ENCODE peak calls at places on chromosomes 1 and 21, in seven cellular contexts. E is Calu3, A is mammary epithelial cell, U is brain microvascular endothelial cell, D is neural crest cell, T is GM12864, Y is foreskin fibroblast. Q is an unnamed sample.

GRCh38 chr1:147236959-147237791 is 5.3 kb upstream of the CHD1L start:
- DNase-seq in E (peak), A (peak), U (no peak), D (no peak), T (no peak), Y (peak), Q (no peak)

GRCh38 chr1:164885311-164885710 is 326.3 kb downstream of the PBX1 start:
- DNase-seq in E (no peak), A (no peak), U (no peak), D (no peak), T (no peak), Y (no peak), Q (no peak)

GRCh38 chr1:154329551-154330131 is 4.3 kb downstream of the ATP8B2 start:
- DNase-seq in E (no peak), A (no peak), U (no peak), D (no peak), T (no peak), Y (peak), Q (no peak)

GRCh38 chr1:68322837-68323687 is 90.7 kb upstream of the WLS start:
- DNase-seq in E (no peak), A (peak), U (no peak), D (no peak), T (no peak), Y (peak), Q (no peak)

GRCh38 chr21:37587203-37587602 is 220.6 kb downstream of the DYRK1A start:
- DNase-seq in E (no peak), A (no peak), U (no peak), D (no peak), T (no peak), Y (no peak), Q (no peak)

GRCh38 chr1:113394863-113395259 is 4.5 kb downstream of the MAGI3 start:
- DNase-seq in E (no peak), A (no peak), U (no peak), D (no peak), T (no peak), Y (no peak), Q (no peak)

GRCh38 chr1:78483903-78484302 is 6.9 kb upstream of the PTGFR start:
- DNase-seq in E (no peak), A (no peak), U (peak), D (no peak), T (no peak), Y (peak), Q (no peak)

GRCh38 chr1:212302745-212303383 is 17.7 kb downstream of the PPP2R5A start:
- DNase-seq in E (no peak), A (no peak), U (peak), D (no peak), T (no peak), Y (peak), Q (no peak)

GRCh38 chr1:180268556-180269044 is 38.5 kb downstream of the LHX4 start:
- DNase-seq in E (no peak), A (no peak), U (no peak), D (no peak), T (no peak), Y (no peak), Q (no peak)

GRCh38 chr1:39081266-39082139 is 55.4 kb downstream of the NDUFS5 start:
- DNase-seq in E (peak), A (no peak), U (no peak), D (peak), T (no peak), Y (peak), Q (peak)

GRCh38 chr1:58401991-58402390 is 144.5 kb downstream of the OMA1 start:
- DNase-seq in E (no peak), A (no peak), U (no peak), D (no peak), T (no peak), Y (peak), Q (no peak)

GRCh38 chr1:155889566-155889965 is 21.6 kb downstream of the RIT1 start:
- DNase-seq in E (no peak), A (no peak), U (peak), D (no peak), T (no peak), Y (peak), Q (no peak)

GRCh38 chr1:223180803-223181321 is 37.8 kb upstream of the TLR5 start:
- DNase-seq in E (peak), A (peak), U (no peak), D (no peak), T (no peak), Y (peak), Q (no peak)

GRCh38 chr1:19374402-19374801 is 62.3 kb downstream of the SLC66A1 start:
- DNase-seq in E (no peak), A (no peak), U (no peak), D (peak), T (no peak), Y (no peak), Q (no peak)

GRCh38 chr1:198175418-198176170 is 18.8 kb downstream of the NEK7 start:
- DNase-seq in E (no peak), A (no peak), U (peak), D (no peak), T (no peak), Y (peak), Q (no peak)

GRCh38 chr1:22889213-22889827 is 83.3 kb downstream of the LACTBL1 start:
- DNase-seq in E (peak), A (no peak), U (peak), D (no peak), T (no peak), Y (peak), Q (no peak)

GRCh38 chr21:15240846-15241245 is 176.0 kb upstream of the NRIP1 start:
- DNase-seq in E (no peak), A (no peak), U (no peak), D (no peak), T (no peak), Y (peak), Q (no peak)

GRCh38 chr1:24426738-24427468 is 11.3 kb downstream of the NIPAL3 start:
- DNase-seq in E (no peak), A (no peak), U (no peak), D (no peak), T (no peak), Y (no peak), Q (no peak)

GRCh38 chr1:32764826-32765545 is 52.2 kb downstream of the YARS1 start:
- DNase-seq in E (no peak), A (no peak), U (no peak), D (no peak), T (no peak), Y (no peak), Q (no peak)

GRCh38 chr1:102640872-102641271 is 467.4 kb downstream of the COL11A1 start:
- DNase-seq in E (no peak), A (no peak), U (no peak), D (no peak), T (no peak), Y (no peak), Q (no peak)

GRCh38 chr1:169451425-169451824 is 24.2 kb upstream of the CCDC181 start:
- DNase-seq in E (no peak), A (no peak), U (no peak), D (no peak), T (no peak), Y (no peak), Q (no peak)

GRCh38 chr1:211118407-211119102 is 15.4 kb downstream of the KCNH1 start:
- DNase-seq in E (no peak), A (no peak), U (no peak), D (no peak), T (no peak), Y (peak), Q (no peak)

GRCh38 chr1:86396503-86396900 is 379 bp upstream of the ODF2L start:
- DNase-seq in E (no peak), A (no peak), U (no peak), D (no peak), T (no peak), Y (no peak), Q (no peak)

GRCh38 chr1:223720987-223721591 is 8.8 kb downstream of the CAPN2 start:
- DNase-seq in E (peak), A (no peak), U (peak), D (no peak), T (no peak), Y (peak), Q (no peak)

GRCh38 chr1:107889524-107889923 is 75.5 kb downstream of the VAV3 start:
- DNase-seq in E (no peak), A (no peak), U (no peak), D (no peak), T (no peak), Y (no peak), Q (no peak)

GRCh38 chr1:210328746-210329488 is at the start of gene HHAT:
- DNase-seq in E (peak), A (peak), U (peak), D (peak), T (no peak), Y (peak), Q (peak)

GRCh38 chr1:225533238-225533637 is 105.4 kb upstream of the LBR start:
- DNase-seq in E (no peak), A (no peak), U (no peak), D (no peak), T (no peak), Y (no peak), Q (no peak)

GRCh38 chr1:114118351-114118990 is 35.2 kb downstream of the SYT6 start:
- DNase-seq in E (no peak), A (no peak), U (no peak), D (no peak), T (no peak), Y (no peak), Q (no peak)

GRCh38 chr1:150981177-150981804 is 801 bp upstream of the ANXA9 start:
- DNase-seq in E (peak), A (peak), U (no peak), D (no peak), T (no peak), Y (peak), Q (no peak)

GRCh38 chr1:200954434-200954833 is 59.7 kb downstream of the INAVA start:
- DNase-seq in E (no peak), A (no peak), U (no peak), D (no peak), T (no peak), Y (no peak), Q (no peak)

GRCh38 chr1:228165372-228166169 is at the start of gene IBA57:
- DNase-seq in E (peak), A (peak), U (peak), D (peak), T (peak), Y (peak), Q (peak)
- TF ChIP-seq CTCF in E (peak), A (peak), U (peak), D (peak), T (peak), Y (peak), Q (peak)

GRCh38 chr1:41735139-41735538 is 183.6 kb downstream of the HIVEP3 start:
- DNase-seq in E (no peak), A (no peak), U (no peak), D (no peak), T (no peak), Y (no peak), Q (no peak)

GRCh38 chr1:41738010-41738409 is 180.7 kb downstream of the HIVEP3 start:
- DNase-seq in E (no peak), A (no peak), U (no peak), D (no peak), T (no peak), Y (no peak), Q (no peak)

GRCh38 chr1:41733725-41734124 is 185.0 kb downstream of the HIVEP3 start:
- DNase-seq in E (no peak), A (no peak), U (no peak), D (no peak), T (no peak), Y (no peak), Q (no peak)

GRCh38 chr1:41734201-41734915 is 184.4 kb downstream of the HIVEP3 start:
- DNase-seq in E (no peak), A (no peak), U (no peak), D (no peak), T (no peak), Y (no peak), Q (no peak)

DNA sequence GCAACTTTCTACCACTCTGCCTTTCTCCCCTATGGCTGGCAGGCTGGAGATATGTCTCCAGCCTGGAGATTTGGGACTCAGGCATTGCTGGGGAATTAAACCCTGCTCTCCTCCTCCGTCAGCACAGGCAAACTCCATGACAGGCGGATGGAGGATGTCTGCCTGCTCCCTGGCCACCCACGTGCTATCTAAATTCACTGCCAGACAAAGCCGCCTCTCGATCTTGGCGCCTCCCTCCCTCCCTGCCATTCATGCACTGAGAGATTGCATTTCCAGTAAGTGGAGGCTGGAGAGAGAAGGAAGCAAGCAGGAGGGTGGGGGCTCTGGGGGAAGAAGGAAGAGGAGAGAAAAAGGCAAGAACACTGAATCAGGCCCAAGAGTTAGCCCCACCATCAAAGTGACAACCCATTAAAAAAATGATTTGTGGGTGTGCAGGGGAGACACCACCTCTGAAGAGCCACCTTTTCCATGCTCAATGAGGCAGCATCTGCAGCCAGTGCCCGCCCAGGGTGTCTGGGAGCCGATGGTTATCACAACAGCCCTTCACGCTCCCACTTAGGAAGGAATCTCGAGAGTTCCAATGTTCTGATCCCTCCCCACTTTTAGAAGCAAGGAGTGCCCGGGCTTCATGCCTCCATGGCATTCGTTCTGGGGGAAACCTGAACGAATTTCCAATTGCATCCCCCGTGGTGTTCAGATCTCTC is 183.0 kb downstream of the HIVEP3 start:
- DNase-seq in E (no peak), A (no peak), U (no peak), D (peak), T (no peak), Y (no peak), Q (no peak)
- TF ChIP-seq CTCF in E (no peak), A (no peak), U (no peak), D (no peak), T (no peak), Y (no peak), Q (no peak)

DNA sequence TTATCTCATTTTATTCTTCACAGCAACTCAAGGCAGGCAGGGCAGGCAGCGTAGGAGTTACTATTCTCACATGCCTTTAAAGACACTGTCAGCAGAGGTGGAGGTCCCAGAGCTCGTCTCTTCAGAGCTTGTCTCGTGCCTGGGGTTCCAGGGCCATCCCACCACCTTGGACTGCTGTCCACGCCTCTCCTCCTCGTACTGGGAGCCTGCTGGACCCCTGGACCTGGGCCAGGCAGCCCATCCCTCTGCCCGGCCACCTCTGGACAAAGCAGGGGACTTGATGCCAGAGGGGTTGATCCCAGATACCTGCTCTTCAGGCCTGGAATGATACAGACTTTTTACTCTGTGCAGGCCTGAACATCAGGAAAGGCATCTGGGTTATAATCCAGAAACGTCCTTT is 546.8 kb downstream of the KIF26B start:
- DNase-seq in E (no peak), A (no peak), U (no peak), D (no peak), T (no peak), Y (no peak), Q (no peak)
- TF ChIP-seq CTCF in E (no peak), A (no peak), U (no peak), D (no peak), T (no peak), Y (no peak), Q (no peak)

GRCh38 chr21:35886887-35887286 is 173.4 kb downstream of the SETD4 start:
- DNase-seq in E (no peak), A (no peak), U (no peak), D (no peak), T (no peak), Y (no peak), Q (no peak)
- TF ChIP-seq CTCF in E (no peak), A (no peak), U (no peak), D (no peak), T (no peak), Y (no peak), Q (no peak)

GRCh38 chr1:25568090-25568833 is 24.9 kb downstream of the LDLRAP1 start:
- DNase-seq in E (peak), A (peak), U (peak), D (no peak), T (no peak), Y (peak), Q (no peak)
- TF ChIP-seq CTCF in E (no peak), A (peak), U (peak), D (peak), T (no peak), Y (peak), Q (no peak)

GRCh38 chr1:3984586-3984985 is 84.5 kb upstream of the C1orf174 start:
- DNase-seq in E (no peak), A (no peak), U (no peak), D (no peak), T (no peak), Y (no peak), Q (no peak)

GRCh38 chr1:3987669-3988235 is 87.7 kb upstream of the C1orf174 start:
- DNase-seq in E (no peak), A (no peak), U (no peak), D (no peak), T (no peak), Y (no peak), Q (no peak)

GRCh38 chr1:3988431-3988830 is 88.4 kb upstream of the C1orf174 start:
- DNase-seq in E (no peak), A (no peak), U (no peak), D (no peak), T (no peak), Y (no peak), Q (no peak)

GRCh38 chr1:3989465-3989864 is 89.4 kb upstream of the C1orf174 start:
- DNase-seq in E (no peak), A (no peak), U (no peak), D (no peak), T (no peak), Y (no peak), Q (no peak)

GRCh38 chr1:3986686-3987218 is 86.7 kb upstream of the C1orf174 start:
- DNase-seq in E (no peak), A (no peak), U (no peak), D (no peak), T (no peak), Y (no peak), Q (no peak)
- TF ChIP-seq CTCF in E (no peak), A (no peak), U (no peak), D (no peak), T (no peak), Y (no peak), Q (no peak)

GRCh38 chr21:45940091-45940490 is 41.5 kb upstream of the COL6A1 start:
- DNase-seq in E (no peak), A (no peak), U (no peak), D (no peak), T (no peak), Y (no peak), Q (no peak)
- TF ChIP-seq CTCF in E (no peak), A (no peak), U (no peak), D (no peak), T (no peak), Y (no peak), Q (no peak)

Q was measured in D721Med.